ENCODE peak calls at places on chromosomes 12 and 14, in four cellular contexts. H is MM.1S; N is GM23248; R is CD8-positive, alpha-beta T cell. Q is an unnamed sample.

GRCh38 chr12:3171195-3171591 is 94.0 kb downstream of the TSPAN9 start:
- DNase-seq in H (no peak), N (no peak), R (no peak), Q (no peak)

GRCh38 chr14:89365071-89365801 is 51.8 kb downstream of the FOXN3 start:
- DNase-seq in H (peak; percentile 6), N (no peak), R (peak; percentile 61), Q (no peak)

GRCh38 chr12:68310370-68310769 is 21.8 kb downstream of the MDM1 start:
- DNase-seq in H (no peak), N (peak; percentile 82), R (no peak), Q (no peak)

GRCh38 chr12:27802936-27803335 is 22.9 kb upstream of the MANSC4 start:
- DNase-seq in H (no peak), N (no peak), R (no peak), Q (no peak)

GRCh38 chr14:98243332-98243731 is 1028.7 kb downstream of the BCL11B start:
- DNase-seq in H (no peak), N (no peak), R (no peak), Q (no peak)

GRCh38 chr12:121799842-121800693 is 3.7 kb upstream of the SETD1B start:
- DNase-seq in H (peak; percentile 62), N (peak; percentile 97), R (peak; percentile 80), Q (peak; percentile 87)

GRCh38 chr14:67963545-67963944 is 144.0 kb downstream of the RAD51B start:
- DNase-seq in H (no peak), N (no peak), R (no peak), Q (no peak)

GRCh38 chr12:89706551-89707348 is 1.9 kb downstream of the ATP2B1 start:
- DNase-seq in H (no peak), N (peak; percentile 73), R (no peak), Q (peak; percentile 39)

GRCh38 chr12:88057994-88058718 is 29.0 kb upstream of the C12orf50 start:
- DNase-seq in H (no peak), N (peak; percentile 90), R (no peak), Q (no peak)

GRCh38 chr14:97771340-97772045 is 974.3 kb downstream of the VRK1 start:
- DNase-seq in H (no peak), N (no peak), R (no peak), Q (no peak)

GRCh38 chr14:50086316-50086700 is 30.1 kb downstream of the VCPKMT start:
- DNase-seq in H (no peak), N (no peak), R (no peak), Q (no peak)

GRCh38 chr14:76931629-76932402 is 96.7 kb downstream of the IRF2BPL start:
- DNase-seq in H (no peak), N (no peak), R (no peak), Q (no peak)

GRCh38 chr14:103023881-103024473 is 33.4 kb downstream of the CDC42BPB start:
- DNase-seq in H (no peak), N (peak; percentile 88), R (no peak), Q (no peak)

GRCh38 chr14:100442473-100443260 is 119.5 kb downstream of the SLC25A47 start:
- DNase-seq in H (no peak), N (no peak), R (no peak), Q (no peak)

GRCh38 chr12:105506678-105507310 is 176.3 kb downstream of the C12orf75 start:
- DNase-seq in H (no peak), N (no peak), R (no peak), Q (no peak)

GRCh38 chr14:103727313-103728000 is 11.8 kb downstream of the ZFYVE21 start:
- DNase-seq in H (no peak), N (no peak), R (no peak), Q (no peak)

GRCh38 chr12:121260091-121260490 is 36.4 kb downstream of the CAMKK2 start:
- DNase-seq in H (no peak), N (no peak), R (no peak), Q (no peak)

GRCh38 chr12:101299931-101300330 is 20.0 kb downstream of the UTP20 start:
- DNase-seq in H (no peak), N (peak; percentile 14), R (no peak), Q (no peak)

GRCh38 chr12:69338120-69338859 is 9.9 kb upstream of the LYZ start:
- DNase-seq in H (no peak), N (no peak), R (no peak), Q (no peak)

DNA sequence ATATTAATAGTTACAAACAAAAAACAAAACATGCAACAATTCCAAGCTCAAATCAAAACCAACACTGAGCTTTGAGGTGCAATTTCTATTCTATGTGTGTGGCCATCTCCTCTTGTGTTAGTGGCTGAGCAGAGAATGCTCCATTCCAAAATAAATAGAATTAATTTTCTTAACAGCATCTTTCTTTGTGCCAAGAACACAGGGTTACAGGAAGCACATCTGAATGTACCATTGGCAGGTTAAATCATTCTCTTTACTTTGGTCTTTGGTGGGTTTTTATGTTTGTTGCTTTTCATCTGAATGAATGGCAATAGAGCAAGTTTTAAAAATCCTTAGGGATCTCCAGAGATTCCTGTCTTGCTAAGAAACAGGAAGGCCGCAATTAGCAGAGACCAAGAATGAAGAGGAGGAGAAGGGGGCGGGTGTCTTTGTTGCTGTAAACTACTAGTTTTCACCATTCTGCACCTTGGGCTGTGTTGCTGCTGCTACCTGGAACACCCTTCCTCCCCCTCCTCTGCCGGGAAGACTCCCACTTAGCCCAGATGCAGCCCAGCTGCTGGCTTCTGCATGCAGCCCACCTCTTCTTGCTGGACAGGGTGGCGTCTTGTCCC is 165.0 kb downstream of the RGS6 start:
- DNase-seq in H (no peak), N (no peak), R (no peak), Q (no peak)
- H3K9me3 ChIP-seq in H (no peaks in the 10 kb centered on the region), N (no peaks in the 10 kb centered on the region), R (no peaks in the 10 kb centered on the region), Q (no peaks in the 10 kb centered on the region)

DNA sequence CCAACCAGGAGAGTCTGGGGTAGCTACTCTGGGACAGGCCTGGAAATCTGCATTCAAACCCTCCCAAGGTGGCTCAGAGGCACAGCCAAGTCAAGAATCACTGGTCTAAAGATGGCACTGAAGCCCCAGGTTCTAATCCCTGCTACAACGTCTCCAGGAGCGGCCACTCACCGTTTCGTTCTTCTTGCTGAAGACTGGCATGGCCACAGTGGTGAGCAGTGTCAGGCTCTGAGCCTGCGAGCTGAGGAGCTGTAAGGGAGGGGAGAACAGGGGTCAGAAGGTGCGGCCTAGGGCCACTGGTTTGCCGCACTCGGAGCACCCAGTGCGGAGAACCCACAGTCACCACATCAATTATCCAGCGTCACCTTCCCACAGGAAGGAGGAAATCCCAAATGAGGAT is 38.8 kb downstream of the CACNA2D4 start:
- DNase-seq in H (no peak), N (no peak), R (no peak), Q (no peak)
- H3K27me3 ChIP-seq in H (no peaks in the 10 kb centered on the region), N (peaks cover 47% of the 10 kb centered on the region), R (no peaks in the 10 kb centered on the region), Q (no peaks in the 10 kb centered on the region)

GRCh38 chr14:47490353-47490752 is 185.1 kb downstream of the MDGA2 start:
- DNase-seq in H (no peak), N (no peak), R (no peak), Q (no peak)
- H3K27ac ChIP-seq in H (no peak overlapping the region), N (no peak overlapping the region), R (no peak overlapping the region), Q (no peak overlapping the region)

DNA sequence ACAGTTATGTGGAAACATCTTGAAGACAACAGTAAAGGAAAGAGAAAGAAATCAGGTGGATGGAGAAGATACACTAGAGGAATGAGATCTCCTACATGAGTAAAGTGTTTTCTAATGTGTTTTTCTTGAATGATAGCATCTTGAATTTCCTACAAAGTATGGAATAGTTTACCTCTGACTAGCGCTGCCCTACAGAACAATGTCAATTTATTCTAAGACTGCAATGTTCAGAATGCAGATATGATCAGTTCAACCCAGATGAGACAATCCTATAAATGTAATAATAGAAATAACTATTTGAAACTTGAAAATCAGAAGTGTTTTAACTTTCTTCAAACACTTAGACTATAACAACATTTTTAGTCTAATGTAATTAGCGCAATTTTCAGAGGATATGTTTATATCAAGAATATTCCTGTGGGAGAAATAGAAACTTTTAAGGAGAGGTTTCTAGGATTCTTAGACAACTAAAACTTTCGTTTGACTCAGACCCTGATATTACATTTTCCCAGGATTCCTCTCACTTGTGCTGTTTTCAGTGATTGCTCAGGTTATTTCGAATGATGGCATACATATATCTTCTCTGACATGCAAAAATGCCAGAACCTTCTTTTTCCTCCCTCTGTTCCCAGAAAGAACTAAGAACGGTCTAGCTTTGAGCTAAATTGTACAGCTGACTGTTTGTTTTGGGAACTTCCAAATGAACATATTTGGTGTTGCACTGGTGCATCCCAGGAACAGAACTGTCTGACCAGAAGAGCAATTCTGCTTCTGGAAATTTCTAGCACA is 1017.4 kb downstream of the DIO2 start:
- DNase-seq in H (no peak), N (no peak), R (no peak), Q (no peak)
- H3K9me3 ChIP-seq in H (no peaks in the 10 kb centered on the region), N (no peaks in the 10 kb centered on the region), R (no peaks in the 10 kb centered on the region), Q (no peaks in the 10 kb centered on the region)

GRCh38 chr12:66187822-66188221 is 1.2 kb upstream of the IRAK3 start:
- DNase-seq in H (no peak), N (no peak), R (no peak), Q (no peak)

GRCh38 chr12:66188584-66189475 is at the start of gene IRAK3:
- DNase-seq in H (no peak), N (peak; percentile 82), R (peak; percentile 27), Q (peak; percentile 38)

GRCh38 chr12:66191547-66192126 is 2.6 kb downstream of the IRAK3 start:
- DNase-seq in H (no peak), N (no peak), R (no peak), Q (no peak)

GRCh38 chr12:66190519-66191406 is 1.7 kb downstream of the IRAK3 start:
- DNase-seq in H (no peak), N (peak; percentile 48), R (no peak), Q (no peak)

GRCh38 chr12:66189476-66189823 is 436 bp downstream of the IRAK3 start:
- DNase-seq in H (no peak), N (peak; percentile 53), R (no peak), Q (no peak)
- H3K27me3 ChIP-seq in H (no peaks in the 10 kb centered on the region), N (no peaks in the 10 kb centered on the region), R (peaks cover 6% of the 10 kb centered on the region), Q (no peaks in the 10 kb centered on the region)

GRCh38 chr14:66508547-66508845 is 549 bp downstream of the GPHN start:
- DNase-seq in H (no peak), N (no peak), R (no peak), Q (no peak)
- H3K27ac ChIP-seq in H (peak overlapping the region; percentile 78), N (peak overlapping the region; percentile 60), R (peak overlapping the region; percentile 55), Q (peak overlapping the region; percentile 97)